ENCODE peak calls at places on chromosomes 6 and 20, in six cellular contexts. B is PC-3, K is endothelial cell, I is nephron progenitor cell, U is psoas muscle, S is pancreas. M is an unnamed sample.

GRCh38 chr6:108464506-108465084 is 96.1 kb upstream of the FOXO3 start:
- DNase-seq in B (peak; percentile 6), K (no peak), I (no peak), U (no peak), S (no peak), M (no peak)

GRCh38 chr6:24154121-24154520 is 28.1 kb downstream of the NRSN1 start:
- DNase-seq in B (peak; percentile 81), K (no peak), I (no peak), U (no peak), S (no peak), M (peak; percentile 54)

GRCh38 chr6:111718990-111719389 is 113.3 kb upstream of the TRAF3IP2 start:
- DNase-seq in B (no peak), K (no peak), I (no peak), U (no peak), S (no peak), M (no peak)

GRCh38 chr6:56517155-56517745 is 125.4 kb downstream of the DST start:
- DNase-seq in B (no peak), K (no peak), I (no peak), U (no peak), S (no peak), M (no peak)

GRCh38 chr20:35600176-35600995 is 15.2 kb upstream of the SPAG4 start:
- DNase-seq in B (no peak), K (no peak), I (peak; percentile 31), U (no peak), S (no peak), M (no peak)

GRCh38 chr6:64504509-64504908 is 868.9 kb downstream of the PHF3 start:
- DNase-seq in B (peak; percentile 73), K (no peak), I (no peak), U (no peak), S (no peak), M (peak; percentile 38)

GRCh38 chr6:116381000-116381399 is 10.3 kb downstream of the DSE start:
- DNase-seq in B (peak; percentile 57), K (no peak), I (no peak), U (no peak), S (no peak), M (peak; percentile 74)

GRCh38 chr20:61958773-61959172 is 106.9 kb downstream of the TAF4 start:
- DNase-seq in B (no peak), K (no peak), I (no peak), U (no peak), S (no peak), M (no peak)

GRCh38 chr6:23339268-23339667 is 769.9 kb downstream of the HDGFL1 start:
- DNase-seq in B (no peak), K (no peak), I (no peak), U (no peak), S (no peak), M (no peak)

GRCh38 chr6:439681-440167 is 48.2 kb downstream of the IRF4 start:
- DNase-seq in B (no peak), K (no peak), I (no peak), U (no peak), S (no peak), M (no peak)

GRCh38 chr6:17149581-17149980 is 47.7 kb downstream of the STMND1 start:
- DNase-seq in B (no peak), K (no peak), I (no peak), U (no peak), S (no peak), M (no peak)

GRCh38 chr6:168277274-168277669 is 42.3 kb downstream of the DACT2 start:
- DNase-seq in B (no peak), K (no peak), I (no peak), U (no peak), S (peak; percentile 86), M (no peak)

GRCh38 chr6:16929814-16930213 is 168.6 kb upstream of the ATXN1 start:
- DNase-seq in B (peak; percentile 17), K (no peak), I (no peak), U (no peak), S (no peak), M (peak; percentile 47)

GRCh38 chr6:18155273-18155863 is at the start of gene KDM1B:
- DNase-seq in B (peak; percentile 97), K (no peak), I (no peak), U (peak; percentile 98), S (peak; percentile 99), M (peak; percentile 97)

GRCh38 chr6:71608646-71609045 is 277.7 kb upstream of the RIMS1 start:
- DNase-seq in B (peak; percentile 31), K (no peak), I (no peak), U (no peak), S (no peak), M (peak; percentile 21)

GRCh38 chr6:75130784-75131183 is 75.1 kb downstream of the COL12A1 start:
- DNase-seq in B (peak; percentile 25), K (no peak), I (no peak), U (no peak), S (no peak), M (no peak)

GRCh38 chr20:63543131-63543530 is 4.4 kb downstream of the SRMS start:
- DNase-seq in B (no peak), K (no peak), I (no peak), U (no peak), S (no peak), M (no peak)

GRCh38 chr20:63545814-63546213 is 1.7 kb downstream of the SRMS start:
- DNase-seq in B (no peak), K (no peak), I (no peak), U (no peak), S (no peak), M (no peak)

GRCh38 chr20:63543733-63544132 is 3.8 kb downstream of the SRMS start:
- DNase-seq in B (no peak), K (no peak), I (no peak), U (no peak), S (no peak), M (no peak)

GRCh38 chr20:63544958-63545516 is 2.5 kb downstream of the SRMS start:
- DNase-seq in B (peak; percentile 97), K (no peak), I (no peak), U (no peak), S (no peak), M (peak; percentile 82)

DNA sequence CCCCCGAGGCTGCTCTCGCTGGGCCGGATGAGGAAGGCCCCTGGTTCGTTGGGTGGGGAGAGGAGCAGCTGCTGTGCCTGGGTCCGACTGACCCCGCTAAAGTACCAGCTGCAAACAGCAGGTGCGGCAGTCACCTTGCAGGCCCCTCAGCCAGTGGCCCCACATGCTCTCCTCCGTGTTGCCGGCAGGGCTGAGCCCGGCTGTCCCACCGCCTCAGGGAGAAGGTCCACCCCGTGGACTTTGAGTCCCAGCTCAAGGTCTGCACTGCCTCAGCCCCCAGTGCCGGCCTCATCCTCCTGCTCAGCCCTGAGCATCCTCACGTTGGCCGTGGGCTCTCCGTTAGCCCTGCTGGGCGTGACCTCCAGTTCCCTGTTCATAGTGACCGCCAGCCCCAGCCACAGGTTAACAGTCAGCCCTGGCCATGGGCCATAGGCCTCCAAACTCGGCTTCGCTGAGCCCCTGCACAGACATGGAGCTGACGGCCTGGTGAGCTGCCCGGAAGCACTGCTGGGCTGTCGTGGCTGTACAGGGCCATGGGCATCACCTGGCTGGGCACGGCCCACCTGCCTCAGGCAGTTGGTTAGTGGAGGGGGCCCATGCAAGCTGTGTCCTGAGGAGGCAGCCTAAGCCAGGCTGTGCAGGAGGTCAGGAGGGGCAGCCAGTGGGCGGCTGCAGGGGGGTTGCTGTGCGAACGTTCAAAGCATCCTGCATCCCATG is 3.1 kb downstream of the SRMS start:
- DNase-seq in B (no peak), K (no peak), I (no peak), U (no peak), S (no peak), M (no peak)
- TF ChIP-seq CTCF in B (no peak), K (no peak), I (no peak), U (no peak), S (no peak), M (no peak)

GRCh38 chr20:44274303-44275017 is 27.4 kb downstream of the GDAP1L1 start:
- DNase-seq in B (no peak), K (no peak), I (no peak), U (no peak), S (no peak), M (no peak)

GRCh38 chr20:44268802-44269201 is 21.7 kb downstream of the GDAP1L1 start:
- DNase-seq in B (no peak), K (no peak), I (no peak), U (no peak), S (no peak), M (no peak)

GRCh38 chr20:44273231-44274215 is 26.4 kb downstream of the GDAP1L1 start:
- DNase-seq in B (no peak), K (no peak), I (no peak), U (no peak), S (no peak), M (no peak)

DNA sequence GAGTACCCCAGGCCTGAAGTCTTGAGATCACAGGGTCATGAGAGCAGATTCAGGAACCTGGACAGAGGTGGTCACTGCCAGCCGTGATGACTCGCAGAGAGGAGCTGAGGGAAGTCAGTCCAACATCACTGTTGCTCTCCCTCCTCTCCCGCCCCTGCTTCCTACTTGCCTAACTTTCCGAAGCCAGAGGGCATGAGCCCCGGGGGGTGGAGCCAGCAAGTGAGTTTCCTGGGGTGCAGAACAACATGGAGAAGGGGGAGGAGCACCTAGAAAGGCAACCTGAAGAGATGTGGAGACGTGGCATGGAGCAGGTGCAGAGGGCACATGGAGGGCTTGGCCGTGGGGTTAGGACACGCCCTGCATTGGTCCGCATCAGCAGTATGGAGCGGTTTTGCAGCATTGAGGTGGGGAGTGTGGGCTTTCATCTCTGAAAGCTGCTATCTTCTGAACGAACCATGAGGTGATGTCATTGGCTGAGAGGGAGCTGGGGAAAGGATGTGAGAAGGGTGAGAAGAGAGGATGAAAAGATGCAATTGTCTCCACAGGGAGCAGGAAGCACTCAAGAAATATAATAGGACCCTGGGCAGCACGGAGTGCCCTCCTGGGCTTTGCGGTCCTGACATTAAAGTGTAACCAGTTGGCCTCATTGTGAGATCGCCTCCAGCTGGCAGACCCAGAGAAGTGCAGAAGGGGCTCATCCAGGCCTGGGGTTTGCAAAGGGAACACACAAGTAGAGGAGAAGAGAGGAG is 25.0 kb downstream of the GDAP1L1 start:
- DNase-seq in B (no peak), K (peak; percentile 19), I (no peak), U (no peak), S (no peak), M (no peak)
- TF ChIP-seq CTCF in B (peak; percentile 56), K (peak; percentile 50), I (no peak), U (no peak), S (no peak), M (no peak)

DNA sequence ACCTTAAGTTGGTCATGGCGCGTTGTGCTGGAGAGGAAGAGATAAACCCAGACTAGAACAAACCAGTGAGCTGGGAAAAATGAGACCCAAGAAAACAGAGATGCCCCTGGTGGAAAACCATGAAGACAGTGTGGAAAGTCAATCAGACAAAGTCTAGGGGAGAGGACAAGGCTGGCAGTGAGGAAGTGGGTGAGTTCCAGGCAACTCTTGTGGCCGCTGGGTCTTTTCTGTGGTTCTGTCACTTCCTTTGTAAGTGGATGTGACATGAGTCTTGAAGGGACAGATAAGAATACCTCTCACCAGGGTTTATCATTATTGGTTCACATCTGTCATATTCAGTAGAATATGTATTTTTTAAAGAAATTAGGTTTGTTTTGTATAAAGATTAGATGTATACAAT is 738.4 kb downstream of the DHX35 start:
- DNase-seq in B (no peak), K (no peak), I (no peak), U (no peak), S (no peak), M (no peak)
- TF ChIP-seq CTCF in B (no peak), K (no peak), I (no peak), U (no peak), S (no peak), M (no peak)

DNA sequence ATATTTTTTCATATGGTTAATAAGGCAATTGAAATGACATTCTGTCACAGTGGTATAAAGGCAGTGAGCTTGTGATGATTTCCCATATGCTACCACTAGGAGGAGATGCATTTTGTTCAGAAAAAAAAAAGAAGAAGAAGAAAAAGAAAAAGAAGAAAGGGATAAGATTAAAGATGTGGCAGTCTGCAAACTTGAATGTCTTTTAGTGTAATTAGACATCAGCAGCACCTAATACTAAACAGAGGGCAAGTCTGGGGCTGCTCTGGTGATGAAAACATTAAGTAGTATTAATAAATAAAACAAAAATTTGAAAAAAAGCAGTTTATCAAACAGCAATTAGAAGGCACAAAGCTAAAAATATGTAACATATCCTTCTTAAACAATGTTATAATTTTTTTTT is 95.4 kb upstream of the DEFB112 start:
- DNase-seq in B (peak; percentile 39), K (no peak), I (no peak), U (no peak), S (no peak), M (peak; percentile 12)
- TF ChIP-seq CTCF in B (peak; percentile 65), K (peak; percentile 90), I (peak; percentile 62), U (no peak), S (no peak), M (peak; percentile 35)